ENCODE peak calls at places on chromosomes 16 and 17, in four cellular contexts. One of them, this sample, is unnamed.

GRCh38 chr17:61411944-61412859 is 12.6 kb downstream of the TBX2 start:
- DNase-seq in NCI-H2081 treated with DMSO at 0.1 percent for 48 hours: peak; percentile 15
- DNase-seq in activated B cell treated with CpG ODN at 0.5 μM for 24 hours: peak; percentile 84
- DNase-seq in tibial artery: peak; percentile 70
- DNase-seq in this sample: no peak

GRCh38 chr17:62565817-62566216 is 61.7 kb upstream of the MRC2 start:
- DNase-seq in NCI-H2081 treated with DMSO at 0.1 percent for 48 hours: no peak
- DNase-seq in activated B cell treated with CpG ODN at 0.5 μM for 24 hours: no peak
- DNase-seq in tibial artery: no peak
- DNase-seq in this sample: peak; percentile 64

GRCh38 chr16:46688101-46688656 is 799 bp downstream of the VPS35 start:
- DNase-seq in NCI-H2081 treated with DMSO at 0.1 percent for 48 hours: no peak
- DNase-seq in activated B cell treated with CpG ODN at 0.5 μM for 24 hours: no peak
- DNase-seq in tibial artery: peak; percentile 44
- DNase-seq in this sample: no peak

GRCh38 chr17:76714822-76715461 is 4.2 kb upstream of the MXRA7 start:
- DNase-seq in NCI-H2081 treated with DMSO at 0.1 percent for 48 hours: no peak
- DNase-seq in activated B cell treated with CpG ODN at 0.5 μM for 24 hours: peak; percentile 56
- DNase-seq in tibial artery: peak; percentile 77
- DNase-seq in this sample: no peak

GRCh38 chr16:56120447-56121155 is 70.7 kb upstream of the GNAO1 start:
- DNase-seq in NCI-H2081 treated with DMSO at 0.1 percent for 48 hours: no peak
- DNase-seq in activated B cell treated with CpG ODN at 0.5 μM for 24 hours: no peak
- DNase-seq in tibial artery: no peak
- DNase-seq in this sample: no peak

GRCh38 chr17:28518132-28518531 is 12.0 kb downstream of the FOXN1 start:
- DNase-seq in NCI-H2081 treated with DMSO at 0.1 percent for 48 hours: no peak
- DNase-seq in activated B cell treated with CpG ODN at 0.5 μM for 24 hours: no peak
- DNase-seq in tibial artery: no peak
- DNase-seq in this sample: no peak

GRCh38 chr17:30263552-30264333 is 28.0 kb downstream of the BLMH start:
- DNase-seq in NCI-H2081 treated with DMSO at 0.1 percent for 48 hours: no peak
- DNase-seq in activated B cell treated with CpG ODN at 0.5 μM for 24 hours: no peak
- DNase-seq in tibial artery: no peak
- DNase-seq in this sample: peak; percentile 27

GRCh38 chr17:45309400-45309799 is 7.4 kb downstream of the MAP3K14 start:
- DNase-seq in NCI-H2081 treated with DMSO at 0.1 percent for 48 hours: no peak
- DNase-seq in activated B cell treated with CpG ODN at 0.5 μM for 24 hours: no peak
- DNase-seq in tibial artery: no peak
- DNase-seq in this sample: no peak

GRCh38 chr17:20096430-20096829 is 87.3 kb downstream of the SPECC1 start:
- DNase-seq in NCI-H2081 treated with DMSO at 0.1 percent for 48 hours: no peak
- DNase-seq in activated B cell treated with CpG ODN at 0.5 μM for 24 hours: no peak
- DNase-seq in tibial artery: no peak
- DNase-seq in this sample: no peak

GRCh38 chr16:64459821-64460220 is 662.0 kb downstream of the CDH11 start:
- DNase-seq in NCI-H2081 treated with DMSO at 0.1 percent for 48 hours: no peak
- DNase-seq in activated B cell treated with CpG ODN at 0.5 μM for 24 hours: no peak
- DNase-seq in tibial artery: no peak
- DNase-seq in this sample: no peak

GRCh38 chr17:49703557-49704277 is 4.0 kb downstream of the SLC35B1 start:
- DNase-seq in NCI-H2081 treated with DMSO at 0.1 percent for 48 hours: no peak
- DNase-seq in activated B cell treated with CpG ODN at 0.5 μM for 24 hours: no peak
- DNase-seq in tibial artery: no peak
- DNase-seq in this sample: no peak

GRCh38 chr16:1474047-1474446 is 781 bp downstream of the CLCN7 start:
- DNase-seq in NCI-H2081 treated with DMSO at 0.1 percent for 48 hours: no peak
- DNase-seq in activated B cell treated with CpG ODN at 0.5 μM for 24 hours: no peak
- DNase-seq in tibial artery: no peak
- DNase-seq in this sample: no peak

GRCh38 chr16:7025616-7026190 is 306.9 kb upstream of the RBFOX1 start:
- DNase-seq in NCI-H2081 treated with DMSO at 0.1 percent for 48 hours: no peak
- DNase-seq in activated B cell treated with CpG ODN at 0.5 μM for 24 hours: no peak
- DNase-seq in tibial artery: peak; percentile 39
- DNase-seq in this sample: no peak

GRCh38 chr16:14071576-14072271 is 605 bp downstream of the MRTFB start:
- DNase-seq in NCI-H2081 treated with DMSO at 0.1 percent for 48 hours: no peak
- DNase-seq in activated B cell treated with CpG ODN at 0.5 μM for 24 hours: no peak
- DNase-seq in tibial artery: peak; percentile 28
- DNase-seq in this sample: no peak

GRCh38 chr17:29930399-29931010 is 477 bp upstream of the SSH2 start:
- DNase-seq in NCI-H2081 treated with DMSO at 0.1 percent for 48 hours: no peak
- DNase-seq in activated B cell treated with CpG ODN at 0.5 μM for 24 hours: no peak
- DNase-seq in tibial artery: no peak
- DNase-seq in this sample: no peak

GRCh38 chr16:49563666-49564065 is 190.1 kb downstream of the C16orf78 start:
- DNase-seq in NCI-H2081 treated with DMSO at 0.1 percent for 48 hours: no peak
- DNase-seq in activated B cell treated with CpG ODN at 0.5 μM for 24 hours: no peak
- DNase-seq in tibial artery: no peak
- DNase-seq in this sample: no peak

GRCh38 chr16:5024632-5025031 is 9.1 kb downstream of the NAGPA start:
- DNase-seq in NCI-H2081 treated with DMSO at 0.1 percent for 48 hours: peak; percentile 7
- DNase-seq in activated B cell treated with CpG ODN at 0.5 μM for 24 hours: no peak
- DNase-seq in tibial artery: no peak
- DNase-seq in this sample: no peak

GRCh38 chr16:11913425-11914079 is 2.2 kb downstream of the GSPT1 start:
- DNase-seq in NCI-H2081 treated with DMSO at 0.1 percent for 48 hours: no peak
- DNase-seq in activated B cell treated with CpG ODN at 0.5 μM for 24 hours: no peak
- DNase-seq in tibial artery: no peak
- DNase-seq in this sample: no peak

GRCh38 chr16:31472559-31473203 is 729 bp downstream of the TGFB1I1 start:
- DNase-seq in NCI-H2081 treated with DMSO at 0.1 percent for 48 hours: peak; percentile 50
- DNase-seq in activated B cell treated with CpG ODN at 0.5 μM for 24 hours: no peak
- DNase-seq in tibial artery: peak; percentile 91
- DNase-seq in this sample: peak; percentile 75

GRCh38 chr17:50297407-50297865 is 23.2 kb downstream of the TMEM92 start:
- DNase-seq in NCI-H2081 treated with DMSO at 0.1 percent for 48 hours: peak; percentile 31
- DNase-seq in activated B cell treated with CpG ODN at 0.5 μM for 24 hours: peak; percentile 67
- DNase-seq in tibial artery: peak; percentile 77
- DNase-seq in this sample: no peak

GRCh38 chr17:63171428-63172205 is 205.6 kb downstream of the TANC2 start:
- DNase-seq in NCI-H2081 treated with DMSO at 0.1 percent for 48 hours: no peak
- DNase-seq in activated B cell treated with CpG ODN at 0.5 μM for 24 hours: no peak
- DNase-seq in tibial artery: no peak
- DNase-seq in this sample: no peak

GRCh38 chr17:28967240-28968135 is 16.2 kb upstream of the PHF12 start:
- DNase-seq in NCI-H2081 treated with DMSO at 0.1 percent for 48 hours: no peak
- DNase-seq in activated B cell treated with CpG ODN at 0.5 μM for 24 hours: no peak
- DNase-seq in tibial artery: no peak
- DNase-seq in this sample: no peak

GRCh38 chr17:6936370-6937028 is 59.4 kb upstream of the ALOX12 start:
- DNase-seq in NCI-H2081 treated with DMSO at 0.1 percent for 48 hours: no peak
- DNase-seq in activated B cell treated with CpG ODN at 0.5 μM for 24 hours: no peak
- DNase-seq in tibial artery: peak; percentile 43
- DNase-seq in this sample: no peak

GRCh38 chr16:67537636-67538591 is 9.3 kb downstream of the RIPOR1 start:
- DNase-seq in NCI-H2081 treated with DMSO at 0.1 percent for 48 hours: no peak
- DNase-seq in activated B cell treated with CpG ODN at 0.5 μM for 24 hours: peak; percentile 64
- DNase-seq in tibial artery: no peak
- DNase-seq in this sample: no peak

GRCh38 chr17:76547183-76547641 is 7.4 kb downstream of the PRCD start:
- DNase-seq in NCI-H2081 treated with DMSO at 0.1 percent for 48 hours: no peak
- DNase-seq in activated B cell treated with CpG ODN at 0.5 μM for 24 hours: no peak
- DNase-seq in tibial artery: no peak
- DNase-seq in this sample: no peak

GRCh38 chr17:76246080-76247066 is 6.1 kb upstream of the RNF157 start:
- DNase-seq in NCI-H2081 treated with DMSO at 0.1 percent for 48 hours: no peak
- DNase-seq in activated B cell treated with CpG ODN at 0.5 μM for 24 hours: no peak
- DNase-seq in tibial artery: no peak
- DNase-seq in this sample: no peak

GRCh38 chr16:30659507-30660423 is 1.5 kb downstream of the FBRS start:
- DNase-seq in NCI-H2081 treated with DMSO at 0.1 percent for 48 hours: no peak
- DNase-seq in activated B cell treated with CpG ODN at 0.5 μM for 24 hours: peak; percentile 46
- DNase-seq in tibial artery: no peak
- DNase-seq in this sample: no peak

GRCh38 chr17:77774182-77774581 is 184.3 kb upstream of the TNRC6C start:
- DNase-seq in NCI-H2081 treated with DMSO at 0.1 percent for 48 hours: no peak
- DNase-seq in activated B cell treated with CpG ODN at 0.5 μM for 24 hours: no peak
- DNase-seq in tibial artery: no peak
- DNase-seq in this sample: no peak

GRCh38 chr17:46943511-46944393 is 20.8 kb downstream of the GOSR2 start:
- DNase-seq in NCI-H2081 treated with DMSO at 0.1 percent for 48 hours: no peak
- DNase-seq in activated B cell treated with CpG ODN at 0.5 μM for 24 hours: no peak
- DNase-seq in tibial artery: no peak
- DNase-seq in this sample: no peak

GRCh38 chr17:37176683-37177082 is 199.1 kb upstream of the C17orf78 start:
- DNase-seq in NCI-H2081 treated with DMSO at 0.1 percent for 48 hours: no peak
- DNase-seq in activated B cell treated with CpG ODN at 0.5 μM for 24 hours: no peak
- DNase-seq in tibial artery: no peak
- DNase-seq in this sample: no peak

GRCh38 chr17:74276051-74276476 is 2.0 kb downstream of the DNAI2 start:
- DNase-seq in NCI-H2081 treated with DMSO at 0.1 percent for 48 hours: no peak
- DNase-seq in activated B cell treated with CpG ODN at 0.5 μM for 24 hours: no peak
- DNase-seq in tibial artery: no peak
- DNase-seq in this sample: no peak

This sample was measured in non-pigmented ciliary epithelial cell.